ENCODE peak calls at places on chromosomes 3 and 15, in seven cellular contexts. S is SK-N-DZ; R is neuronal stem cell; W is GM18507; V is hippocampal formation; E is MCF 10A; O is activated CD4-positive, alpha-beta T cell treated with anti-CD3 and anti-CD28 coated beads, Interleukin-2, amount 10 ng/mL, durations not matched to agents 7 days and 5 days. X is an unnamed sample.

GRCh38 chr3:12317914-12318313 is 29.0 kb downstream of the PPARG start:
- DNase-seq in V (no peak), S (no peak), E (no peak), W (no peak), O (no peak), R (no peak), X (no peak)

GRCh38 chr3:140152851-140153640 is 218.1 kb downstream of the CLSTN2 start:
- DNase-seq in V (no peak), E (no peak), S (no peak), O (no peak), R (no peak), W (no peak), X (no peak)

GRCh38 chr3:120435621-120436020 is 15.2 kb downstream of the FSTL1 start:
- DNase-seq in S (no peak), W (no peak), O (no peak), E (no peak), R (no peak), V (no peak), X (no peak)

GRCh38 chr3:174216948-174217718 is 642.0 kb upstream of the NAALADL2 start:
- DNase-seq in V (no peak), R (no peak), O (peak), S (no peak), W (no peak), E (no peak), X (no peak)

GRCh38 chr3:182568206-182568605 is 225.1 kb upstream of the ATP11B start:
- DNase-seq in V (no peak), S (no peak), W (no peak), R (no peak), O (no peak), E (no peak), X (no peak)

GRCh38 chr3:106457278-106458210 is 588.7 kb upstream of the CBLB start:
- DNase-seq in R (no peak), W (peak), V (no peak), E (peak), O (peak), S (peak), X (no peak)

GRCh38 chr15:95557226-95558046 is 773.1 kb upstream of the NR2F2 start:
- DNase-seq in W (no peak), V (no peak), E (peak), S (no peak), O (no peak), R (no peak), X (no peak)

GRCh38 chr15:80982205-80982604 is 7.4 kb downstream of the MESD start:
- DNase-seq in S (no peak), V (no peak), R (no peak), W (no peak), O (no peak), E (no peak), X (no peak)

GRCh38 chr15:98667521-98668179 is 19.3 kb downstream of the IGF1R start:
- DNase-seq in S (no peak), V (no peak), W (no peak), O (no peak), R (no peak), E (peak), X (peak)

GRCh38 chr15:56913670-56914069 is 4.8 kb upstream of the TCF12 start:
- DNase-seq in O (no peak), W (no peak), V (no peak), R (no peak), E (no peak), S (no peak), X (no peak)

GRCh38 chr3:190458040-190458439 is 8.3 kb upstream of the TMEM207 start:
- DNase-seq in E (peak), R (no peak), V (no peak), O (no peak), S (no peak), W (no peak), X (no peak)

GRCh38 chr3:105608623-105609022 is 241.9 kb downstream of the ALCAM start:
- DNase-seq in V (no peak), S (no peak), E (peak), W (no peak), R (no peak), O (no peak), X (peak)

GRCh38 chr3:143171141-143171651 is 51.6 kb downstream of the CHST2 start:
- DNase-seq in V (no peak), O (peak), S (no peak), W (no peak), E (no peak), R (no peak), X (no peak)

GRCh38 chr3:124206225-124206624 is 214.3 kb upstream of the ROPN1 start:
- DNase-seq in W (no peak), O (no peak), R (no peak), V (no peak), S (no peak), E (no peak), X (no peak)

GRCh38 chr3:184602406-184603155 is 41.0 kb downstream of the EPHB3 start:
- DNase-seq in R (no peak), O (no peak), S (no peak), V (no peak), E (peak), W (no peak), X (peak)

GRCh38 chr3:185733980-185734724 is 90.7 kb downstream of the IGF2BP2 start:
- DNase-seq in O (peak), S (peak), E (peak), R (peak), V (no peak), W (no peak), X (peak)

GRCh38 chr3:178585439-178585838 is 49.2 kb downstream of the KCNMB2 start:
- DNase-seq in R (no peak), O (no peak), S (no peak), W (no peak), E (no peak), V (no peak), X (no peak)

GRCh38 chr3:190562866-190563525 is 49.1 kb downstream of the IL1RAP start:
- DNase-seq in S (no peak), V (no peak), W (no peak), E (no peak), R (no peak), O (no peak), X (no peak)

GRCh38 chr3:76699846-76700245 is 340.1 kb upstream of the ROBO2 start:
- DNase-seq in R (no peak), W (no peak), O (no peak), S (no peak), V (no peak), E (no peak), X (no peak)

GRCh38 chr15:61171190-61171589 is 57.9 kb downstream of the RORA start:
- DNase-seq in W (no peak), V (no peak), R (no peak), O (no peak), E (no peak), S (no peak), X (no peak)

X was measured in neural progenitor cell.